ENCODE peak calls at places on chromosomes 12 and 14, in four cellular contexts. W is Peyer's patch, H is left ventricle myocardium inferior, A is ascending aorta. O is an unnamed sample. For H3K4me1, the result is how much of the 10 kb centered on the place peaks cover.

GRCh38 chr12:46109343-46110219 is 119.2 kb upstream of the SCAF11 start:
- DNase-seq in H (no peak), A (no peak), W (no peak), O (no peak)

GRCh38 chr12:50070314-50071060 is 13.1 kb downstream of the ASIC1 start:
- DNase-seq in H (peak), W (peak), A (no peak), O (peak)

GRCh38 chr14:89910706-89911017 is 43.9 kb downstream of the EFCAB11 start:
- DNase-seq in H (no peak), W (no peak), A (no peak), O (peak)

GRCh38 chr12:82651489-82651888 is 35.2 kb upstream of the TMTC2 start:
- DNase-seq in A (no peak), H (no peak), W (no peak), O (peak)

GRCh38 chr14:51337520-51337919 is 97.5 kb downstream of the TMX1 start:
- DNase-seq in W (no peak), A (no peak), H (no peak), O (no peak)

GRCh38 chr14:96751505-96751904 is 45.7 kb upstream of the VRK1 start:
- DNase-seq in H (no peak), A (no peak), W (no peak), O (no peak)

GRCh38 chr12:53989227-53990113 is 4.5 kb downstream of the HOXC10 start:
- DNase-seq in W (no peak), H (no peak), A (no peak), O (peak)

GRCh38 chr12:55019784-55020183 is at the start of gene NEUROD4:
- DNase-seq in H (peak), A (no peak), W (no peak), O (peak)

GRCh38 chr12:25771062-25771461 is 187.4 kb upstream of the RASSF8 start:
- DNase-seq in H (no peak), W (no peak), A (no peak), O (no peak)

GRCh38 chr12:24560867-24561266 is 388.0 kb downstream of the BCAT1 start:
- DNase-seq in W (no peak), H (no peak), A (no peak), O (no peak)

GRCh38 chr12:47218191-47218654 is 138.5 kb upstream of the AMIGO2 start:
- DNase-seq in H (no peak), A (no peak), W (no peak), O (no peak)

GRCh38 chr12:76035045-76035444 is 3.5 kb upstream of the PHLDA1 start:
- DNase-seq in H (no peak), A (no peak), W (no peak), O (no peak)

GRCh38 chr12:24979286-24979685 is 30.4 kb upstream of the BCAT1 start:
- DNase-seq in W (no peak), A (no peak), H (peak), O (no peak)

GRCh38 chr12:110281549-110282342 is 699 bp downstream of the ATP2A2 start:
- DNase-seq in W (peak), A (no peak), H (peak), O (peak)

GRCh38 chr14:24071144-24071697 is at the start of gene CPNE6:
- DNase-seq in A (no peak), W (no peak), H (no peak), O (no peak)

GRCh38 chr12:66237505-66238175 is 48.6 kb downstream of the IRAK3 start:
- DNase-seq in W (no peak), A (no peak), H (no peak), O (no peak)

GRCh38 chr12:66885115-66885875 is 206.4 kb upstream of the GRIP1 start:
- DNase-seq in A (no peak), H (no peak), W (no peak), O (no peak)

GRCh38 chr14:103657466-103657865 is 28.5 kb downstream of the KLC1 start:
- DNase-seq in A (no peak), H (peak), W (no peak), O (no peak)

GRCh38 chr12:124761876-124762275 is 101.8 kb downstream of the SCARB1 start:
- DNase-seq in W (no peak), H (peak), A (no peak), O (no peak)

GRCh38 chr14:61113561-61113960 is 132.5 kb downstream of the SLC38A6 start:
- DNase-seq in A (no peak), W (no peak), H (no peak), O (no peak)

GRCh38 chr14:102857444-102857843 is 65.0 kb upstream of the AMN start:
- DNase-seq in H (no peak), A (no peak), W (no peak), O (no peak)

GRCh38 chr12:80472912-80473500 is 29.0 kb downstream of the PTPRQ start:
- DNase-seq in A (no peak), H (no peak), W (no peak), O (peak)

DNA sequence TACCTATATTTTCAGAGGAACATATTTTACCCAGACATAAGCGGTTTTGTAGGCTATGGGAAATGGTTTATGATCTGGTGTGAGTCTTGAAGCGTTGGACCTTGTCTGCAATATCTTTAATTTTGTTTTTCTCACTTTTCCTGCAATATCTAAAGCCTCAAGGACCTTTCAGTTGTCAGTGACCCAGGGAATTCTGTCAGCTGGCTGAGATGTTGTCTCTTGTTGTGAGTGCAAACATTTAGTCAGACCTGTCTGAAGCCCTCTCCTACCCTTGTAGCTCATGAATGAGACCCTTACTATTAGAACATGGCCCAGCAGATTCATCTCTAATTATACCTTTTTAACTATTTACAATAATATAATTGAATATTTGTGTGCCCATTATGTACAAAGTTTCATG is 53.6 kb downstream of the SPATA7 start:
- DNase-seq in H (no peak), W (no peak), A (no peak), O (no peak)
- H3K27ac ChIP-seq in H (no peak), W (no peak), A (no peak), O (no peak)

GRCh38 chr14:74840603-74841030 is 35.3 kb downstream of the PROX2 start:
- DNase-seq in A (no peak), W (no peak), H (no peak), O (no peak)

GRCh38 chr14:74846168-74846567 is 29.8 kb downstream of the PROX2 start:
- DNase-seq in A (no peak), H (no peak), W (no peak), O (no peak)

GRCh38 chr14:74838141-74838540 is 37.8 kb downstream of the PROX2 start:
- DNase-seq in H (no peak), W (no peak), A (no peak), O (peak)

GRCh38 chr14:74843653-74844052 is 32.3 kb downstream of the PROX2 start:
- DNase-seq in H (no peak), W (no peak), A (no peak), O (no peak)

GRCh38 chr14:74841230-74842207 is 34.4 kb downstream of the PROX2 start:
- DNase-seq in W (peak), H (no peak), A (no peak), O (no peak)
- H3K4me1 ChIP-seq in W (under half), H (under half), A (under half), O (under half)

GRCh38 chr12:480831-481230 is 21.1 kb downstream of the B4GALNT3 start:
- DNase-seq in W (no peak), H (no peak), A (peak), O (no peak)

GRCh38 chr12:481422-481821 is 21.7 kb downstream of the B4GALNT3 start:
- DNase-seq in A (peak), H (peak), W (no peak), O (no peak)

GRCh38 chr12:479161-479560 is 19.4 kb downstream of the B4GALNT3 start:
- DNase-seq in A (no peak), W (no peak), H (no peak), O (no peak)

GRCh38 chr12:484096-484495 is 24.4 kb downstream of the B4GALNT3 start:
- DNase-seq in W (no peak), A (no peak), H (no peak), O (no peak)

DNA sequence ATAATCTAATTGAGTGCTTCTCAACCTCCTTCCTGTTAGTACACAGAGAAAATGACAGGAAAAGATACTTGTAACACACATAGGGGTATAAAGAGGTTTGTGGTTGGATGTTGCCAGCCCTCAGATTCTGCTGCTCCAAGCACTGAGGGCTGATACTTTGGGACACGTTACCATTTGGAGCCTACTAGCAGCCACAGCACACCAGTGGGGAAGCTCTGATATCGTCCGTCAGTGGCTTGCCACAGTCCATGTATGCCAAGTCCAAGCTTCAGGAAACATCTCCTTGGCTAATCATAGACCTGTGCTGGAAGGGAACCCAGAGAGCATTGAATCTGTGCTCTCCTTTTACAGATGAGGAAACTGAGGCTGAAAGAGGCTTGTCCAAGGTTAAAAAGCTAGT is 22.3 kb downstream of the B4GALNT3 start:
- DNase-seq in W (no peak), A (no peak), H (no peak), O (no peak)
- H3K27ac ChIP-seq in W (no peak), A (peak), H (peak), O (no peak)

DNA sequence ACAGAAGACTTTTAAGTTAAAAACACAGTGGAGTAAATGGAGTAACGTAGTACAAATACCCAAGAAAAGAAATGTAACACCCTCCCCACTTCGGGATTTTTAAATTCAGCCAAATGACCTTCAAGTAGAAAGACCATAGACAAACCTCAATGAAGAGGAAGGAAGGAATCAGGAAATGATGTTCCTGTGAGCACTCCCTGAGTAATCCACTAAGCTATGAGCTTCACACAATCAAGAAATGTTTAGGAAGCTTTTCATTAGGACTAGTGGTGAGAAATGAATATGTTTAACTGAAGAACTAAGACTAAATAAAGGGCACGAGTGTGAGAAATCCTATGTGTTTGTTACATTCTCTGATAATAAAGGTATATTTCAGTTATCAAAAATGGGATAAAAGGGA is 10.1 kb downstream of the TCL1A start:
- DNase-seq in W (no peak), H (no peak), A (no peak), O (no peak)
- H3K4me1 ChIP-seq in W (under half), H (under half), A (under half), O (under half)

GRCh38 chr14:66056268-66056907 is 429.8 kb upstream of the CCDC196 start:
- DNase-seq in H (no peak), W (no peak), A (no peak), O (peak)
- H3K27ac ChIP-seq in H (no peak), W (no peak), A (no peak), O (peak)

GRCh38 chr12:70078161-70078560 is 165.1 kb upstream of the CNOT2 start:
- DNase-seq in A (no peak), H (no peak), W (no peak), O (no peak)
- H3K4me1 ChIP-seq in A (under half), H (under half), W (under half), O (under half)

O was measured in small intestine.